ENCODE peak calls at places on chromosomes 3 and 15, in six cellular contexts. One of them, this sample, is unnamed.

GRCh38 chr3:55669133-55669532 is 182.0 kb upstream of the WNT5A start:
- DNase-seq in ovary: no peak
- DNase-seq in WERI-Rb-1: no peak
- DNase-seq in fibroblast of the aortic adventitia: no peak
- DNase-seq in sigmoid colon: no peak
- DNase-seq in left lung: no peak
- DNase-seq in this sample: no peak

GRCh38 chr15:67472957-67473356 is 48.0 kb upstream of the C15orf61 start:
- DNase-seq in WERI-Rb-1: no peak
- DNase-seq in ovary: no peak
- DNase-seq in sigmoid colon: no peak
- DNase-seq in left lung: no peak
- DNase-seq in fibroblast of the aortic adventitia: peak
- DNase-seq in this sample: no peak

GRCh38 chr15:31272558-31273257 is 53.9 kb upstream of the KLF13 start:
- DNase-seq in left lung: peak
- DNase-seq in sigmoid colon: peak
- DNase-seq in ovary: no peak
- DNase-seq in WERI-Rb-1: peak
- DNase-seq in fibroblast of the aortic adventitia: no peak
- DNase-seq in this sample: peak

GRCh38 chr15:43792761-43793493 is 807 bp downstream of the SERF2 start:
- DNase-seq in ovary: no peak
- DNase-seq in WERI-Rb-1: no peak
- DNase-seq in left lung: peak
- DNase-seq in sigmoid colon: no peak
- DNase-seq in fibroblast of the aortic adventitia: peak
- DNase-seq in this sample: no peak

GRCh38 chr3:50246517-50246954 is 10.5 kb downstream of the GNAI2 start:
- DNase-seq in ovary: no peak
- DNase-seq in WERI-Rb-1: no peak
- DNase-seq in sigmoid colon: no peak
- DNase-seq in fibroblast of the aortic adventitia: peak
- DNase-seq in left lung: peak
- DNase-seq in this sample: peak

GRCh38 chr15:42608110-42608531 is 32.7 kb downstream of the STARD9 start:
- DNase-seq in WERI-Rb-1: no peak
- DNase-seq in left lung: peak
- DNase-seq in fibroblast of the aortic adventitia: no peak
- DNase-seq in sigmoid colon: no peak
- DNase-seq in ovary: no peak
- DNase-seq in this sample: no peak

GRCh38 chr3:120615863-120616599 is 19.9 kb downstream of the NDUFB4 start:
- DNase-seq in fibroblast of the aortic adventitia: peak
- DNase-seq in ovary: no peak
- DNase-seq in sigmoid colon: peak
- DNase-seq in WERI-Rb-1: no peak
- DNase-seq in left lung: peak
- DNase-seq in this sample: no peak

GRCh38 chr3:115832265-115832664 is 209.0 kb downstream of the GAP43 start:
- DNase-seq in sigmoid colon: no peak
- DNase-seq in ovary: no peak
- DNase-seq in WERI-Rb-1: no peak
- DNase-seq in left lung: no peak
- DNase-seq in fibroblast of the aortic adventitia: no peak
- DNase-seq in this sample: no peak

GRCh38 chr3:15326673-15327072 is 5.7 kb downstream of the SH3BP5 start:
- DNase-seq in sigmoid colon: no peak
- DNase-seq in WERI-Rb-1: no peak
- DNase-seq in ovary: no peak
- DNase-seq in fibroblast of the aortic adventitia: no peak
- DNase-seq in left lung: no peak
- DNase-seq in this sample: no peak

GRCh38 chr3:27792869-27793268 is 70.7 kb upstream of the EOMES start:
- DNase-seq in ovary: no peak
- DNase-seq in sigmoid colon: no peak
- DNase-seq in left lung: no peak
- DNase-seq in WERI-Rb-1: no peak
- DNase-seq in fibroblast of the aortic adventitia: no peak
- DNase-seq in this sample: no peak

GRCh38 chr3:79598594-79598993 is 169.2 kb downstream of the ROBO1 start:
- DNase-seq in fibroblast of the aortic adventitia: no peak
- DNase-seq in left lung: no peak
- DNase-seq in ovary: peak
- DNase-seq in WERI-Rb-1: no peak
- DNase-seq in sigmoid colon: no peak
- DNase-seq in this sample: no peak

GRCh38 chr15:66962522-66962921 is 102.9 kb upstream of the SMAD3 start:
- DNase-seq in WERI-Rb-1: no peak
- DNase-seq in sigmoid colon: no peak
- DNase-seq in ovary: no peak
- DNase-seq in left lung: no peak
- DNase-seq in fibroblast of the aortic adventitia: no peak
- DNase-seq in this sample: no peak

GRCh38 chr3:73431136-73431933 is 193.4 kb downstream of the PDZRN3 start:
- DNase-seq in sigmoid colon: no peak
- DNase-seq in ovary: no peak
- DNase-seq in WERI-Rb-1: peak
- DNase-seq in left lung: no peak
- DNase-seq in fibroblast of the aortic adventitia: no peak
- DNase-seq in this sample: no peak

GRCh38 chr15:66308526-66308925 is 15.2 kb downstream of the DIS3L start:
- DNase-seq in ovary: no peak
- DNase-seq in WERI-Rb-1: no peak
- DNase-seq in fibroblast of the aortic adventitia: no peak
- DNase-seq in left lung: no peak
- DNase-seq in sigmoid colon: no peak
- DNase-seq in this sample: no peak

GRCh38 chr15:100869151-100869999 is 10.3 kb upstream of the ALDH1A3 start:
- DNase-seq in WERI-Rb-1: peak
- DNase-seq in ovary: no peak
- DNase-seq in left lung: no peak
- DNase-seq in sigmoid colon: no peak
- DNase-seq in fibroblast of the aortic adventitia: no peak
- DNase-seq in this sample: no peak

GRCh38 chr3:13884851-13885703 is 5.2 kb upstream of the WNT7A start:
- DNase-seq in sigmoid colon: peak
- DNase-seq in fibroblast of the aortic adventitia: no peak
- DNase-seq in WERI-Rb-1: peak
- DNase-seq in ovary: no peak
- DNase-seq in left lung: no peak
- DNase-seq in this sample: no peak

GRCh38 chr15:69873807-69874206 is 223.9 kb downstream of the TLE3 start:
- DNase-seq in WERI-Rb-1: no peak
- DNase-seq in ovary: no peak
- DNase-seq in sigmoid colon: no peak
- DNase-seq in fibroblast of the aortic adventitia: no peak
- DNase-seq in left lung: no peak
- DNase-seq in this sample: no peak

GRCh38 chr15:74937602-74938371 is at the start of gene COX5A:
- DNase-seq in sigmoid colon: peak
- DNase-seq in ovary: peak
- DNase-seq in fibroblast of the aortic adventitia: peak
- DNase-seq in left lung: peak
- DNase-seq in WERI-Rb-1: peak
- DNase-seq in this sample: peak

GRCh38 chr3:72213296-72214064 is 428.5 kb upstream of the PROK2 start:
- DNase-seq in WERI-Rb-1: no peak
- DNase-seq in sigmoid colon: no peak
- DNase-seq in fibroblast of the aortic adventitia: no peak
- DNase-seq in ovary: no peak
- DNase-seq in left lung: no peak
- DNase-seq in this sample: no peak

GRCh38 chr3:151923901-151924300 is 50.5 kb downstream of the SUCNR1 start:
- DNase-seq in ovary: no peak
- DNase-seq in left lung: no peak
- DNase-seq in fibroblast of the aortic adventitia: peak
- DNase-seq in WERI-Rb-1: no peak
- DNase-seq in sigmoid colon: no peak
- DNase-seq in this sample: no peak

GRCh38 chr3:127067116-127067910 is 84.4 kb downstream of the PLXNA1 start:
- DNase-seq in WERI-Rb-1: no peak
- DNase-seq in fibroblast of the aortic adventitia: no peak
- DNase-seq in ovary: no peak
- DNase-seq in sigmoid colon: peak
- DNase-seq in left lung: no peak
- DNase-seq in this sample: peak
- TF ChIP-seq CTCF in WERI-Rb-1: no peak
- TF ChIP-seq CTCF in fibroblast of the aortic adventitia: no peak
- TF ChIP-seq CTCF in ovary: no peak
- TF ChIP-seq CTCF in sigmoid colon: no peak
- TF ChIP-seq CTCF in left lung: no peak
- TF ChIP-seq CTCF in this sample: no peak

GRCh38 chr15:59736181-59736580 is 47.1 kb upstream of the BNIP2 start:
- DNase-seq in left lung: no peak
- DNase-seq in fibroblast of the aortic adventitia: no peak
- DNase-seq in WERI-Rb-1: peak
- DNase-seq in ovary: no peak
- DNase-seq in sigmoid colon: no peak
- DNase-seq in this sample: no peak
- TF ChIP-seq CTCF in left lung: no peak
- TF ChIP-seq CTCF in fibroblast of the aortic adventitia: no peak
- TF ChIP-seq CTCF in WERI-Rb-1: peak
- TF ChIP-seq CTCF in ovary: no peak
- TF ChIP-seq CTCF in sigmoid colon: no peak
- TF ChIP-seq CTCF in this sample: no peak

DNA sequence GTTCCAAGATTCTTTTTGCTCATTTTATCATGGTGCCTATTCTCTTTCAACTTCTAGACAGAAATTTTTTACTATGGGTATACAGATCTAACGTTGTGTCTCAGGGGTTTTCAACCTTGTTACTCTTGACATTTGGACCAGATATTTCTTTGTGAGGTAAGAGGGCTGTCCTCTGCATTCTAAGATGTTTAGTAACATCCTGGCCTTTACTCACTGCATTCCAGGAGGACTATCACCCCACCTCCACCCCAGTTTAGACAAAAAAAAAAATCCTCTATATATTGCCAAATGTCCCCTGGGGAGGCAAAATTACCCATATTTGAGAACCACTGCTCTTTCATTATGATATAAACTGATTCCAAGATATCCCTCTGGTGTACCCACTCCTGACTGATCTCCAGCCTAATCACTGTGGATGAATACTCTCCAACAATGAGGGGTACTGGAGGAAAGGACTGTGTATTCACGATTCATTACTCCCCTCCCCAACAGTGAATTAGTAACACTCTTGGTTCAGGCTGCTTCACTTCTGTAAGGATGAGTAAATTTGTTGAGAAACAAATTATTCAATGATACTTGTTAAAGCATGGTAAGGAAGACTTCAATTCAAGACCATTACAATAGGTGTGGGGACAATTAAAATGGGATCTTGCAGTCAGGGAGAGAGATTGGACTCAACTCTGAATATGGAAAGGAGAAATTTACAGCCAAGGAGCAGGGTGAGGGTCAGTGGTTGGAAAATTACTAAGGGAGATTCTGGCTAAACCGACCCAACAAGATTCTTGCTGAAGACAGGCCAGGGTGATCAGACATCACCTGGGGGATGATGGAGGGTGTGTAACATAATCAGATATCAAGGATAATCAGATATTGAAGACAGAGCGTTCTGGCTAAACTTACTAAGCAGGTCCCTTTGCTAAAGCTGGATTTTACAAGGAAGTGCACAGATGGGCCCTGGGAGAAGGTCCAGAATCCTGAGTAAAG is 123.8 kb upstream of the DAZL start:
- DNase-seq in WERI-Rb-1: no peak
- DNase-seq in sigmoid colon: no peak
- DNase-seq in fibroblast of the aortic adventitia: peak
- DNase-seq in ovary: no peak
- DNase-seq in left lung: no peak
- DNase-seq in this sample: no peak
- TF ChIP-seq CTCF in WERI-Rb-1: no peak
- TF ChIP-seq CTCF in sigmoid colon: no peak
- TF ChIP-seq CTCF in fibroblast of the aortic adventitia: no peak
- TF ChIP-seq CTCF in ovary: no peak
- TF ChIP-seq CTCF in left lung: no peak
- TF ChIP-seq CTCF in this sample: no peak

GRCh38 chr3:45038096-45038455 is 12.0 kb downstream of the CLEC3B start:
- DNase-seq in ovary: no peak
- DNase-seq in left lung: no peak
- DNase-seq in fibroblast of the aortic adventitia: no peak
- DNase-seq in WERI-Rb-1: no peak
- DNase-seq in sigmoid colon: no peak
- DNase-seq in this sample: no peak

GRCh38 chr3:45048244-45048643 is 22.1 kb downstream of the CLEC3B start:
- DNase-seq in left lung: no peak
- DNase-seq in fibroblast of the aortic adventitia: peak
- DNase-seq in ovary: no peak
- DNase-seq in sigmoid colon: no peak
- DNase-seq in WERI-Rb-1: no peak
- DNase-seq in this sample: no peak

GRCh38 chr3:45042162-45042561 is 16.1 kb downstream of the CLEC3B start:
- DNase-seq in WERI-Rb-1: no peak
- DNase-seq in fibroblast of the aortic adventitia: peak
- DNase-seq in left lung: no peak
- DNase-seq in sigmoid colon: no peak
- DNase-seq in ovary: no peak
- DNase-seq in this sample: no peak

GRCh38 chr3:45041666-45042065 is 15.6 kb downstream of the CLEC3B start:
- DNase-seq in WERI-Rb-1: no peak
- DNase-seq in left lung: no peak
- DNase-seq in fibroblast of the aortic adventitia: no peak
- DNase-seq in sigmoid colon: no peak
- DNase-seq in ovary: no peak
- DNase-seq in this sample: no peak

GRCh38 chr3:45043715-45044299 is 17.7 kb downstream of the CLEC3B start:
- DNase-seq in left lung: no peak
- DNase-seq in sigmoid colon: no peak
- DNase-seq in ovary: no peak
- DNase-seq in WERI-Rb-1: no peak
- DNase-seq in fibroblast of the aortic adventitia: peak
- DNase-seq in this sample: no peak
- TF ChIP-seq CTCF in left lung: no peak
- TF ChIP-seq CTCF in sigmoid colon: no peak
- TF ChIP-seq CTCF in ovary: no peak
- TF ChIP-seq CTCF in WERI-Rb-1: no peak
- TF ChIP-seq CTCF in fibroblast of the aortic adventitia: peak
- TF ChIP-seq CTCF in this sample: peak

GRCh38 chr3:6273878-6274277 is 587.0 kb upstream of the GRM7 start:
- DNase-seq in left lung: no peak
- DNase-seq in sigmoid colon: no peak
- DNase-seq in ovary: no peak
- DNase-seq in WERI-Rb-1: no peak
- DNase-seq in fibroblast of the aortic adventitia: no peak
- DNase-seq in this sample: no peak
- TF ChIP-seq CTCF in left lung: no peak
- TF ChIP-seq CTCF in sigmoid colon: no peak
- TF ChIP-seq CTCF in ovary: no peak
- TF ChIP-seq CTCF in WERI-Rb-1: no peak
- TF ChIP-seq CTCF in fibroblast of the aortic adventitia: no peak
- TF ChIP-seq CTCF in this sample: no peak

This sample was measured in chondrocyte.